ENCODE peak calls at places on chromosomes 7 and 10, in six cellular contexts. One of them, this sample, is unnamed.

GRCh38 chr10:101397140-101397539 is 43.2 kb downstream of the BTRC start:
- DNase-seq in IMR-90: peak; percentile 76
- DNase-seq in A549: peak; percentile 62
- DNase-seq in HepG2: peak; percentile 27
- DNase-seq in GM12878: no peak
- DNase-seq in K562: peak; percentile 16
- DNase-seq in this sample: peak; percentile 33

GRCh38 chr10:23530079-23530478 is 91.2 kb downstream of the OTUD1 start:
- DNase-seq in IMR-90: peak; percentile 31
- DNase-seq in A549: no peak
- DNase-seq in HepG2: no peak
- DNase-seq in GM12878: no peak
- DNase-seq in K562: no peak
- DNase-seq in this sample: no peak

GRCh38 chr7:80039255-80039884 is 95.3 kb upstream of the GNAI1 start:
- DNase-seq in IMR-90: peak; percentile 36
- DNase-seq in A549: no peak
- DNase-seq in HepG2: no peak
- DNase-seq in GM12878: no peak
- DNase-seq in K562: no peak
- DNase-seq in this sample: no peak

GRCh38 chr7:34069676-34070075 is 164.3 kb downstream of the BMPER start:
- DNase-seq in IMR-90: peak; percentile 61
- DNase-seq in A549: peak; percentile 70
- DNase-seq in HepG2: peak; percentile 43
- DNase-seq in GM12878: no peak
- DNase-seq in K562: no peak
- DNase-seq in this sample: no peak

GRCh38 chr10:12750526-12751201 is 250.8 kb downstream of the CCDC3 start:
- DNase-seq in IMR-90: no peak
- DNase-seq in A549: no peak
- DNase-seq in HepG2: no peak
- DNase-seq in GM12878: no peak
- DNase-seq in K562: no peak
- DNase-seq in this sample: no peak

GRCh38 chr10:125531470-125531869 is 151.5 kb downstream of the TEX36 start:
- DNase-seq in IMR-90: no peak
- DNase-seq in A549: no peak
- DNase-seq in HepG2: no peak
- DNase-seq in GM12878: no peak
- DNase-seq in K562: no peak
- DNase-seq in this sample: no peak

GRCh38 chr7:122702872-122703510 is at the start of gene RNF148:
- DNase-seq in IMR-90: no peak
- DNase-seq in A549: no peak
- DNase-seq in HepG2: no peak
- DNase-seq in GM12878: no peak
- DNase-seq in K562: no peak
- DNase-seq in this sample: no peak

GRCh38 chr10:33163941-33164824 is 170.3 kb downstream of the NRP1 start:
- DNase-seq in IMR-90: no peak
- DNase-seq in A549: peak; percentile 45
- DNase-seq in HepG2: peak; percentile 55
- DNase-seq in GM12878: no peak
- DNase-seq in K562: no peak
- DNase-seq in this sample: no peak

GRCh38 chr10:101060036-101060950 is 1.5 kb upstream of the KAZALD1 start:
- DNase-seq in IMR-90: peak; percentile 95
- DNase-seq in A549: peak; percentile 95
- DNase-seq in HepG2: peak; percentile 96
- DNase-seq in GM12878: peak; percentile 81
- DNase-seq in K562: peak; percentile 91
- DNase-seq in this sample: peak; percentile 88

GRCh38 chr7:35694161-35694783 is 663 bp downstream of the HERPUD2 start:
- DNase-seq in IMR-90: peak; percentile 4
- DNase-seq in A549: no peak
- DNase-seq in HepG2: no peak
- DNase-seq in GM12878: no peak
- DNase-seq in K562: peak; percentile 47
- DNase-seq in this sample: peak; percentile 19

GRCh38 chr7:28984631-28985030 is 26.5 kb upstream of the TRIL start:
- DNase-seq in IMR-90: peak; percentile 85
- DNase-seq in A549: no peak
- DNase-seq in HepG2: no peak
- DNase-seq in GM12878: no peak
- DNase-seq in K562: peak; percentile 10
- DNase-seq in this sample: peak; percentile 23

GRCh38 chr10:97408496-97408992 is 7.4 kb upstream of the RRP12 start:
- DNase-seq in IMR-90: no peak
- DNase-seq in A549: no peak
- DNase-seq in HepG2: peak; percentile 73
- DNase-seq in GM12878: no peak
- DNase-seq in K562: no peak
- DNase-seq in this sample: no peak

GRCh38 chr7:130227883-130228575 is 20.4 kb downstream of the SSMEM1 start:
- DNase-seq in IMR-90: no peak
- DNase-seq in A549: no peak
- DNase-seq in HepG2: peak; percentile 53
- DNase-seq in GM12878: no peak
- DNase-seq in K562: no peak
- DNase-seq in this sample: no peak

GRCh38 chr10:62554632-62555199 is 180.5 kb downstream of the ZNF365 start:
- DNase-seq in IMR-90: peak; percentile 52
- DNase-seq in A549: peak; percentile 55
- DNase-seq in HepG2: peak; percentile 16
- DNase-seq in GM12878: no peak
- DNase-seq in K562: peak; percentile 38
- DNase-seq in this sample: peak; percentile 36

DNA sequence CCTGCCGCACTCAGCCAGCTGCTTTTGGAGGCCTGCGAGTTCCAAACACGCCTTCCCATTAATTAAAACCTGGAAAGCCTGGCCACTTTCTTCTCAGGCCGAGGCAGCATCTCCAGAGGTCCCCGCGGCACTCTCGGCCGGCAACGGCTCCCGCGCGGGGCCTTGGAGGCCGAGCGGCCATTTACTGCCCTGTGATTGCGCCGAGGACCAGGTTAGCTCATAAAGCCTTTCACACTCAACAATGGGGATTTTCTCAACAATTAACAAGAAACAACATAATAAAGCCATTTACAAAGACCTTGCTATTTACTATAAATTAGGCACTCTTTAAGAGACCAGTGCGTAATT is 16.5 kb downstream of the SKIDA1 start:
- DNase-seq in IMR-90: no peak
- DNase-seq in A549: no peak
- DNase-seq in HepG2: no peak
- DNase-seq in GM12878: no peak
- DNase-seq in K562: no peak
- DNase-seq in this sample: no peak
- TF ChIP-seq BHLHE40 in IMR-90: no peak
- TF ChIP-seq BHLHE40 in A549: no peak
- TF ChIP-seq BHLHE40 in HepG2: no peak
- TF ChIP-seq BHLHE40 in GM12878: no peak
- TF ChIP-seq BHLHE40 in K562: no peak
- TF ChIP-seq BHLHE40 in this sample: no peak

DNA sequence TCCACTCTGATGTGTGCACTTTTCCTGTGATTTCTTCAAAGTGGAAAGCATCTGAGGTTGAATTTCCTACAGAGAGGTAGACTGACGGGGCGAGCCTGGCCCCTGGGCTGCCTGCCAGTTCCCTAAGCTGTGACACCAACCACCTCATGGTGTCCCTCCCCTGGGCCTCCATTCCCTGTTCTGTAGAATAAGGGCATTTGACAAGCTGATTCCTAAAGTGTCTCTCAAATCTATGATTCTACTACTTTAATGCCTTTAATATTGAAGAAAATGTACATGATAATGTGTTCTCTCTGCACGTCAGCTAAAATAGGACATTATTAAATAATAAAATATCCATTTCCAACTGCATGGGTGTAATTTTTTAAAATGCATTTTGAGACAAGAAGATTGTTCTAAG is 105.1 kb downstream of the SEC61G start:
- DNase-seq in IMR-90: no peak
- DNase-seq in A549: no peak
- DNase-seq in HepG2: no peak
- DNase-seq in GM12878: no peak
- DNase-seq in K562: no peak
- DNase-seq in this sample: no peak
- TF ChIP-seq BHLHE40 in IMR-90: no peak
- TF ChIP-seq BHLHE40 in A549: no peak
- TF ChIP-seq BHLHE40 in HepG2: no peak
- TF ChIP-seq BHLHE40 in GM12878: no peak
- TF ChIP-seq BHLHE40 in K562: no peak
- TF ChIP-seq BHLHE40 in this sample: no peak

GRCh38 chr7:9945882-9946281 is 1027.8 kb upstream of the PHF14 start:
- DNase-seq in IMR-90: no peak
- DNase-seq in A549: no peak
- DNase-seq in HepG2: no peak
- DNase-seq in GM12878: no peak
- DNase-seq in K562: no peak
- DNase-seq in this sample: no peak
- TF ChIP-seq BHLHE40 in IMR-90: no peak
- TF ChIP-seq BHLHE40 in A549: no peak
- TF ChIP-seq BHLHE40 in HepG2: no peak
- TF ChIP-seq BHLHE40 in GM12878: no peak
- TF ChIP-seq BHLHE40 in K562: no peak
- TF ChIP-seq BHLHE40 in this sample: no peak

GRCh38 chr10:61197022-61197421 is 253.0 kb upstream of the RHOBTB1 start:
- DNase-seq in IMR-90: no peak
- DNase-seq in A549: no peak
- DNase-seq in HepG2: no peak
- DNase-seq in GM12878: no peak
- DNase-seq in K562: no peak
- DNase-seq in this sample: no peak
- TF ChIP-seq BHLHE40 in IMR-90: no peak
- TF ChIP-seq BHLHE40 in A549: no peak
- TF ChIP-seq BHLHE40 in HepG2: no peak
- TF ChIP-seq BHLHE40 in GM12878: no peak
- TF ChIP-seq BHLHE40 in K562: no peak
- TF ChIP-seq BHLHE40 in this sample: no peak

GRCh38 chr7:17832820-17833219 is 107.5 kb downstream of the SNX13 start:
- DNase-seq in IMR-90: no peak
- DNase-seq in A549: no peak
- DNase-seq in HepG2: no peak
- DNase-seq in GM12878: no peak
- DNase-seq in K562: no peak
- DNase-seq in this sample: no peak
- TF ChIP-seq BHLHE40 in IMR-90: no peak
- TF ChIP-seq BHLHE40 in A549: no peak
- TF ChIP-seq BHLHE40 in HepG2: no peak
- TF ChIP-seq BHLHE40 in GM12878: no peak
- TF ChIP-seq BHLHE40 in K562: no peak
- TF ChIP-seq BHLHE40 in this sample: no peak

GRCh38 chr7:159086301-159086925 is 58.3 kb downstream of the VIPR2 start:
- DNase-seq in IMR-90: no peak
- DNase-seq in A549: no peak
- DNase-seq in HepG2: no peak
- DNase-seq in GM12878: no peak
- DNase-seq in K562: no peak
- DNase-seq in this sample: no peak
- TF ChIP-seq BHLHE40 in IMR-90: no peak
- TF ChIP-seq BHLHE40 in A549: no peak
- TF ChIP-seq BHLHE40 in HepG2: no peak
- TF ChIP-seq BHLHE40 in GM12878: no peak
- TF ChIP-seq BHLHE40 in K562: no peak
- TF ChIP-seq BHLHE40 in this sample: no peak

This sample was measured in HEK293T.